ENCODE peak calls at places on chromosome 7, in five cellular contexts. S is H9, K is IMR-90, O is H1, N is neuronal stem cell. T is an unnamed sample.

GRCh38 chr7:123282181-123282580 is 82.4 kb upstream of the SLC13A1 start:
- DNase-seq in S (no peak), K (no peak), O (no peak), N (no peak), T (peak)

GRCh38 chr7:37067961-37068536 is 343.8 kb upstream of the AOAH start:
- DNase-seq in S (no peak), K (peak), O (no peak), N (no peak), T (no peak)

GRCh38 chr7:140899883-140900282 is 24.8 kb downstream of the BRAF start:
- DNase-seq in S (no peak), K (no peak), O (no peak), N (peak), T (peak)

GRCh38 chr7:99631311-99632109 is 14.8 kb downstream of the ZSCAN25 start:
- DNase-seq in S (peak), K (peak), O (peak), N (no peak), T (peak)

GRCh38 chr7:66157060-66157459 is 42.4 kb downstream of the CRCP start:
- DNase-seq in S (no peak), K (no peak), O (no peak), N (no peak), T (no peak)

GRCh38 chr7:130896051-130896881 is 162.3 kb upstream of the KLF14 start:
- DNase-seq in S (no peak), K (peak), O (no peak), N (no peak), T (peak)

GRCh38 chr7:137981175-137981574 is 20.7 kb downstream of the CREB3L2 start:
- DNase-seq in S (no peak), K (no peak), O (no peak), N (no peak), T (no peak)

GRCh38 chr7:152435384-152436278 is at the start of gene KMT2C:
- DNase-seq in S (peak), K (peak), O (no peak), N (peak), T (peak)

GRCh38 chr7:107725138-107725740 is 18.7 kb upstream of the CBLL1 start:
- DNase-seq in S (no peak), K (peak), O (no peak), N (peak), T (peak)

GRCh38 chr7:132437730-132438129 is 138.5 kb downstream of the PLXNA4 start:
- DNase-seq in S (no peak), K (no peak), O (no peak), N (no peak), T (no peak)

GRCh38 chr7:108716783-108717182 is 147.1 kb downstream of the DNAJB9 start:
- DNase-seq in S (no peak), K (peak), O (no peak), N (no peak), T (no peak)

GRCh38 chr7:31076051-31076450 is 23.9 kb downstream of the ADCYAP1R1 start:
- DNase-seq in S (no peak), K (no peak), O (no peak), N (no peak), T (no peak)

GRCh38 chr7:32479574-32480200 is 10.5 kb downstream of the LSM5 start:
- DNase-seq in S (no peak), K (peak), O (no peak), N (no peak), T (peak)

GRCh38 chr7:38796636-38797501 is 112.1 kb downstream of the VPS41 start:
- DNase-seq in S (no peak), K (peak), O (no peak), N (peak), T (peak)

GRCh38 chr7:92837214-92837749 is 909 bp upstream of the CDK6 start:
- DNase-seq in S (no peak), K (peak), O (no peak), N (no peak), T (no peak)

GRCh38 chr7:142376356-142376997 is 118.6 kb upstream of the PRSS58 start:
- DNase-seq in S (no peak), K (no peak), O (no peak), N (no peak), T (peak)

GRCh38 chr7:158301221-158301620 is 286.4 kb downstream of the PTPRN2 start:
- DNase-seq in S (peak), K (no peak), O (no peak), N (no peak), T (peak)

GRCh38 chr7:120404042-120404441 is 131.1 kb downstream of the KCND2 start:
- DNase-seq in S (no peak), K (no peak), O (no peak), N (no peak), T (peak)

GRCh38 chr7:894927-895450 is 18.6 kb downstream of the GET4 start:
- DNase-seq in S (no peak), K (no peak), O (no peak), N (no peak), T (no peak)

GRCh38 chr7:4066626-4067475 is 615.2 kb upstream of the FOXK1 start:
- DNase-seq in S (no peak), K (no peak), O (no peak), N (no peak), T (no peak)

GRCh38 chr7:140230862-140231778 is 54.3 kb upstream of the KDM7A start:
- DNase-seq in S (peak), K (peak), O (peak), N (peak), T (peak)

GRCh38 chr7:139776486-139777303 is 1.1 kb downstream of the HIPK2 start:
- DNase-seq in S (no peak), K (peak), O (no peak), N (peak), T (peak)

GRCh38 chr7:93843260-93843659 is 47.3 kb downstream of the TFPI2 start:
- DNase-seq in S (no peak), K (peak), O (no peak), N (no peak), T (peak)

GRCh38 chr7:124702385-124702784 is 63.2 kb downstream of the GPR37 start:
- DNase-seq in S (no peak), K (peak), O (no peak), N (no peak), T (no peak)

GRCh38 chr7:135706858-135707569 is 21.0 kb downstream of the SLC13A4 start:
- DNase-seq in S (no peak), K (peak), O (no peak), N (no peak), T (no peak)
- H2BK5ac ChIP-seq in S (no peak), K (peak), O (no peak), N (no peak), T (no peak)

GRCh38 chr7:150716939-150717338 is 526 bp downstream of the GIMAP1 start:
- DNase-seq in S (no peak), K (no peak), O (no peak), N (no peak), T (no peak)

GRCh38 chr7:150716368-150716767 is at the start of gene GIMAP1:
- DNase-seq in S (no peak), K (no peak), O (no peak), N (no peak), T (no peak)

GRCh38 chr7:150719960-150720891 is 3.8 kb downstream of the GIMAP1 start:
- DNase-seq in S (no peak), K (no peak), O (no peak), N (no peak), T (no peak)

GRCh38 chr7:150715738-150716137 is 675 bp upstream of the GIMAP1 start:
- DNase-seq in S (no peak), K (no peak), O (no peak), N (no peak), T (no peak)

DNA sequence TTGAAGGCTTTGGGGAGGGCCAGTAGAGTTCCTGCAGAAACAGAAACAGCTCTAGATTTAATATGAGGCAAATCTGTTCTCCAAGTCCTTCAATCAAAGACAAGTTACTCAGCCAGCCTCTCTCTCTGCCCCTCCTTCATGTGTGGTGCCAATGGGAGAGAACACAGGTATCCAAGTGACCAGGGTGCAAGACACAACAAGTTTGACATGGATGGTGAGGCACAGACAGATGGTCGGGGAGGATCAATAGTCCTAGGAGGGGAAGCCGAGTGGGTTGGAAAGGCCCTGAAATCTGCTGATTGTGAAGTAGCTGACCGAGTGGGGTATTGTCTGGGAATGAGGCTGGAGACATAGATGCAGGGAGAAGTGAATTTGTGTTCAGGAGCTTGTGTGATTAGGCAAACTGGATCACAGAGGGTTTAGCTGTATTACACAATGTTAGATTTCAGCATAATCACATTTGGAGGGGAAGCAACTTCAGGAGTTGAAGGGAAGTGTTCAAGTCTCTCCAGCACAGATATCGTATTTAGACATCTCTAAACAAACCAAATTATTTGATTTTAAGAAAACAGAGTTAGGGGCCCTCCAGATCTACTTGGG is 1.5 kb downstream of the GIMAP1 start:
- DNase-seq in S (no peak), K (no peak), O (no peak), N (no peak), T (no peak)
- H3K23ac ChIP-seq in S (no peak), K (no peak), O (no peak), N (no peak), T (no peak)

DNA sequence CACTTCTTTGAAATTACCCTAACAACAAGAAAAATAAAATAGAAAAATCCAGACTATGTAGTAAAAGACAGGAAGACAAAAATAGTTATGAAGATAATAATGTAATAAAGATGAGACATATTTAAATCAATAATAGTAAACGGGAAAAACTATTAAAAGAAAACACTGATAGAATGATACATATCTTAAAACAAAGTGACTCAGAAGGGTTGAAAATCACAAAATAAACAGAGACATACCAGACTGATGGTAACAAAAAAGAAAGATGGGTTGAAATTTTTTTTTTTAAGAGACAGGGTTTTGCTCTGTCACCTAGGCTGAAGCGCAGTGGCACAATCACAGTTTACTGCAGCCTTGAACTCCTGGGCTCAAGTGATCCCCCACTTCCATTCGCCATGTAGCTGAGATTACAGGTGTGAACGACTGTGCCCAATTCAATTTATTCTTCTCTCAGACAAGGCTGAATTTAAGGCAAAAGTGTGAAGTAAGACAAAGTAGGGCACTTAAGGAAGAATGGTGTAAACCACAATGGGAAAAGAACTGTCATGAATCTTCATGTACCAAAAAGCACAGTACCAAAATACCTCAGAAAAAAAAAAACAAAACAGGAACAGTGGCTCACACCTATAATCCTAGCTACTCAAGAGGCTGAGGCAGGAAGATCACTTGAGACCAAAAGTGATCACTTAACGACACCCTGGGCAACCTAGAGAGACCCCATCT is 47.4 kb downstream of the LMBR1 start:
- DNase-seq in S (no peak), K (peak), O (no peak), N (no peak), T (peak)
- H2BK5ac ChIP-seq in S (no peak), K (no peak), O (no peak), N (no peak), T (no peak)

GRCh38 chr7:96009162-96009561 is 236.8 kb downstream of the DYNC1I1 start:
- DNase-seq in S (peak), K (no peak), O (no peak), N (no peak), T (no peak)
- H3K23ac ChIP-seq in S (no peak), K (no peak), O (no peak), N (peak), T (no peak)